ENCODE peak calls at places on chromosomes 4 and X, in four cellular contexts. O, X, P and R are unnamed samples.

GRCh38 chrX:7086384-7086783 is 61.1 kb upstream of the STS start:
- DNase-seq in O (no peak), X (peak), P (no peak), R (no peak)

GRCh38 chr4:147481577-147482109 is 746 bp downstream of the EDNRA start:
- DNase-seq in O (peak), X (peak), P (no peak), R (peak)

GRCh38 chr4:36332782-36333131 is 51.3 kb downstream of the DTHD1 start:
- DNase-seq in O (no peak), X (no peak), P (no peak), R (no peak)

GRCh38 chrX:75230296-75230695 is 43.6 kb upstream of the UPRT start:
- DNase-seq in O (no peak), X (no peak), P (no peak), R (no peak)

GRCh38 chr4:114563536-114564315 is 34.9 kb upstream of the UGT8 start:
- DNase-seq in O (no peak), X (peak), P (no peak), R (no peak)

GRCh38 chr4:53541577-53542206 is 49.6 kb downstream of the LNX1 start:
- DNase-seq in O (no peak), X (no peak), P (peak), R (no peak)

GRCh38 chr4:6928067-6928466 is 18.4 kb downstream of the TBC1D14 start:
- DNase-seq in O (no peak), X (no peak), P (no peak), R (no peak)

GRCh38 chrX:47649781-47650163 is 591 bp downstream of the ELK1 start:
- DNase-seq in O (no peak), X (no peak), P (no peak), R (no peak)

GRCh38 chr4:152385551-152385950 is 150.3 kb downstream of the FBXW7 start:
- DNase-seq in O (no peak), X (no peak), P (peak), R (no peak)

GRCh38 chr4:622996-623913 is 2.1 kb upstream of the PDE6B start:
- DNase-seq in O (no peak), X (no peak), P (no peak), R (peak)

GRCh38 chr4:104815593-104816156 is 321.0 kb upstream of the CXXC4 start:
- DNase-seq in O (no peak), X (no peak), P (no peak), R (no peak)

GRCh38 chr4:705278-706082 is at the start of gene PCGF3:
- DNase-seq in O (peak), X (peak), P (peak), R (peak)

GRCh38 chrX:111164728-111165127 is 68.7 kb downstream of the PAK3 start:
- DNase-seq in O (no peak), X (peak), P (peak), R (no peak)

GRCh38 chr4:83115656-83116285 is 1.2 kb upstream of the PLAC8 start:
- DNase-seq in O (no peak), X (no peak), P (no peak), R (peak)

GRCh38 chr4:1351854-1352633 is 5.0 kb downstream of the UVSSA start:
- DNase-seq in O (peak), X (peak), P (peak), R (peak)

GRCh38 chr4:128229458-128229805 is 58.2 kb downstream of the PGRMC2 start:
- DNase-seq in O (no peak), X (no peak), P (peak), R (no peak)

GRCh38 chrX:131271274-131271673 is 17.8 kb downstream of the IGSF1 start:
- DNase-seq in O (no peak), X (peak), P (no peak), R (no peak)

GRCh38 chr4:7226993-7227392 is 34.7 kb downstream of the SORCS2 start:
- DNase-seq in O (no peak), X (no peak), P (no peak), R (no peak)

GRCh38 chrX:105190252-105190853 is 30.1 kb downstream of the TEX13A start:
- DNase-seq in O (peak), X (peak), P (peak), R (no peak)

GRCh38 chrX:71859637-71860036 is 51.0 kb upstream of the NHSL2 start:
- DNase-seq in O (no peak), X (peak), P (peak), R (no peak)

GRCh38 chrX:9272166-9272565 is 192.7 kb upstream of the TBL1X start:
- DNase-seq in O (no peak), X (no peak), P (no peak), R (no peak)

GRCh38 chr4:92791876-92792490 is 488.2 kb downstream of the GRID2 start:
- DNase-seq in O (no peak), X (no peak), P (no peak), R (no peak)

GRCh38 chrX:31555506-31555905 is 483.7 kb upstream of the FTHL17 start:
- DNase-seq in O (no peak), X (peak), P (peak), R (no peak)

GRCh38 chr4:150769235-150769634 is 187.3 kb downstream of the MAB21L2 start:
- DNase-seq in O (no peak), X (peak), P (peak), R (no peak)

GRCh38 chr4:2219233-2219760 is 22.6 kb downstream of the HAUS3 start:
- DNase-seq in O (no peak), X (peak), P (no peak), R (no peak)

GRCh38 chrX:47218920-47219815 is 687 bp downstream of the CDK16 start:
- DNase-seq in O (peak), X (peak), P (no peak), R (peak)

GRCh38 chr4:36006226-36006625 is 238.1 kb downstream of the ARAP2 start:
- DNase-seq in O (no peak), X (no peak), P (peak), R (no peak)

GRCh38 chrX:139207655-139208054 is 322.9 kb upstream of the F9 start:
- DNase-seq in O (no peak), X (no peak), P (no peak), R (no peak)

GRCh38 chrX:113545040-113545439 is 704.4 kb upstream of the AMOT start:
- DNase-seq in O (no peak), X (no peak), P (no peak), R (no peak)

GRCh38 chr4:185203380-185204237 is at the start of gene CFAP97:
- DNase-seq in O (peak), X (peak), P (peak), R (peak)
- H2AK5ac ChIP-seq in O (no peak), X (no peak), P (peak), R (no peak)

GRCh38 chr4:39255266-39255665 is 72.9 kb downstream of the WDR19 start:
- DNase-seq in O (no peak), X (peak), P (peak), R (no peak)

GRCh38 chr4:39259571-39260330 is 77.4 kb downstream of the WDR19 start:
- DNase-seq in O (no peak), X (no peak), P (peak), R (no peak)

GRCh38 chr4:39256436-39256835 is 74.1 kb downstream of the WDR19 start:
- DNase-seq in O (no peak), X (peak), P (no peak), R (no peak)

DNA sequence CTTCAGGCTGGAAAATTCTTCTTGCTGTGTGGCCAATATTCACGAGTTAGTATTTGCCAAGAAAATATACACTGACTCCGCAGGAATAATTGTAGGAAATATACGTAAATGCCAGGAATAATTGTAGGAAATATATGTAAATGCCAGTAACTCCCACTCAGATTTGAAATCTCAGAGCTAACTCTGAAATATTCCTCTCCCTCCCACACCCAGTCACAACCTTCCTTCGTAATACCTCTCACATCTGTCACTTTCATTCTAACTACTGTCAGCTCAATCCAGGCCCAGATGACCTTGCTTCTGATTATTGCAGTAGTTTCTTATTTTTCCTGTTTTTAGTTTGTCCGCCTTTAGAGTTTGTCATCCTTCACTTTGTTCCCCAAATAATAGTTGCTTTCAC is 73.6 kb downstream of the WDR19 start:
- DNase-seq in O (no peak), X (peak), P (no peak), R (no peak)
- H3K4me2 ChIP-seq in O (no peak), X (no peak), P (no peak), R (no peak)

GRCh38 chr4:139210486-139210885 is 33.5 kb upstream of the ELF2 start:
- DNase-seq in O (no peak), X (no peak), P (no peak), R (no peak)

GRCh38 chr4:139209470-139210063 is 32.5 kb upstream of the ELF2 start:
- DNase-seq in O (no peak), X (no peak), P (no peak), R (no peak)

GRCh38 chr4:139207247-139207646 is 30.2 kb upstream of the ELF2 start:
- DNase-seq in O (no peak), X (no peak), P (no peak), R (no peak)

GRCh38 chr4:139207873-139208403 is 30.9 kb upstream of the ELF2 start:
- DNase-seq in O (no peak), X (no peak), P (peak), R (no peak)

DNA sequence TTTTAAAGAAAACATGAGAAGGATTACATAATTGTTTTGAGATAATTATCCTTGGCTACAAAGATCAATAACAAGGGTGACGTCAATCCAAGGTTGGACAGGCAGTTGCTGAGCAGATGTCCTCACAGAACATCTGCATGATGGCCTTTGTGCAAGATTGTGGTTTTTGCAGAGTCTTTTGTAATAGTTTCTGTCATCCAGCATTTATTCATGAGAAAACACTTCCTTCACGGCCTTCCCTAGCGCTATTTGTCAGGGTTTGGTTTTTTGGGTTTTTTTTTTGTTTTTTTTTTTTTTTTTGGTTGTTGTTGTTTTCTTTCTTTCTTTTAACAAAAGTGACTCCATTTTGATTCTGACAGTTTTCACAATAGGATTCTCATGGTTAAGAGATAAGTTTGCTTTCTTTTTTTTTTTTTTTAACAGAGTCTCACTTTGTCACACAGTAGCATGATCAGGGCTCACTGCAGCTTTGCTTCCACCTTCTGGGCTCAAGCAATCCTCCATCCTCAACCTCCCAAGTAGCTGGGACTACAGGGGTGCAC is 31.5 kb upstream of the ELF2 start:
- DNase-seq in O (no peak), X (no peak), P (peak), R (no peak)
- H3K56ac ChIP-seq in O (no peak), X (no peak), P (no peak), R (no peak)

GRCh38 chr4:4608214-4608537 is 66.3 kb upstream of the STX18 start:
- DNase-seq in O (no peak), X (no peak), P (no peak), R (no peak)
- H2AK5ac ChIP-seq in O (peak), X (no peak), P (no peak), R (no peak)